ENCODE peak calls at places on chromosomes 11 and 22, in eight cellular contexts. One of them, this sample, is unnamed.

GRCh38 chr11:19953909-19954308 is 206.4 kb downstream of the DBX1 start:
- DNase-seq in sigmoid colon: no peak
- DNase-seq in spleen: no peak
- DNase-seq in esophagus muscularis mucosa: no peak
- DNase-seq in GM23338: peak; percentile 71
- DNase-seq in SK-N-SH: no peak
- DNase-seq in breast epithelium: no peak
- DNase-seq in endothelial cell of umbilical vein: peak; percentile 78
- DNase-seq in this sample: peak; percentile 93

GRCh38 chr11:33534575-33534974 is 166.1 kb downstream of the C11orf91 start:
- DNase-seq in sigmoid colon: no peak
- DNase-seq in spleen: no peak
- DNase-seq in esophagus muscularis mucosa: no peak
- DNase-seq in GM23338: no peak
- DNase-seq in SK-N-SH: no peak
- DNase-seq in breast epithelium: no peak
- DNase-seq in endothelial cell of umbilical vein: no peak
- DNase-seq in this sample: no peak

GRCh38 chr11:19160839-19161238 is 40.9 kb downstream of the CSRP3 start:
- DNase-seq in sigmoid colon: no peak
- DNase-seq in spleen: no peak
- DNase-seq in esophagus muscularis mucosa: no peak
- DNase-seq in GM23338: no peak
- DNase-seq in SK-N-SH: no peak
- DNase-seq in breast epithelium: no peak
- DNase-seq in endothelial cell of umbilical vein: peak; percentile 16
- DNase-seq in this sample: no peak

GRCh38 chr22:43257549-43257948 is 70.6 kb upstream of the TTLL12 start:
- DNase-seq in sigmoid colon: no peak
- DNase-seq in spleen: no peak
- DNase-seq in esophagus muscularis mucosa: no peak
- DNase-seq in GM23338: no peak
- DNase-seq in SK-N-SH: no peak
- DNase-seq in breast epithelium: no peak
- DNase-seq in endothelial cell of umbilical vein: peak; percentile 75
- DNase-seq in this sample: no peak

GRCh38 chr11:66225054-66225453 is 43.4 kb upstream of the RAB1B start:
- DNase-seq in sigmoid colon: no peak
- DNase-seq in spleen: peak; percentile 25
- DNase-seq in esophagus muscularis mucosa: no peak
- DNase-seq in GM23338: no peak
- DNase-seq in SK-N-SH: no peak
- DNase-seq in breast epithelium: no peak
- DNase-seq in endothelial cell of umbilical vein: no peak
- DNase-seq in this sample: no peak

GRCh38 chr11:99548264-99548663 is 527.5 kb downstream of the CNTN5 start:
- DNase-seq in sigmoid colon: no peak
- DNase-seq in spleen: no peak
- DNase-seq in esophagus muscularis mucosa: no peak
- DNase-seq in GM23338: no peak
- DNase-seq in SK-N-SH: no peak
- DNase-seq in breast epithelium: no peak
- DNase-seq in endothelial cell of umbilical vein: no peak
- DNase-seq in this sample: no peak

GRCh38 chr11:2150206-2150847 is 10.7 kb downstream of the INS start:
- DNase-seq in sigmoid colon: no peak
- DNase-seq in spleen: no peak
- DNase-seq in esophagus muscularis mucosa: no peak
- DNase-seq in GM23338: peak; percentile 82
- DNase-seq in SK-N-SH: peak; percentile 76
- DNase-seq in breast epithelium: no peak
- DNase-seq in endothelial cell of umbilical vein: peak; percentile 75
- DNase-seq in this sample: peak; percentile 72

GRCh38 chr11:118908931-118909618 is 16.7 kb downstream of the BCL9L start:
- DNase-seq in sigmoid colon: peak; percentile 97
- DNase-seq in spleen: peak; percentile 74
- DNase-seq in esophagus muscularis mucosa: peak; percentile 94
- DNase-seq in GM23338: peak; percentile 80
- DNase-seq in SK-N-SH: peak; percentile 89
- DNase-seq in breast epithelium: peak; percentile 70
- DNase-seq in endothelial cell of umbilical vein: peak; percentile 70
- DNase-seq in this sample: no peak

GRCh38 chr11:31793264-31793663 is 17.9 kb downstream of the PAX6 start:
- DNase-seq in sigmoid colon: no peak
- DNase-seq in spleen: peak; percentile 59
- DNase-seq in esophagus muscularis mucosa: peak; percentile 70
- DNase-seq in GM23338: no peak
- DNase-seq in SK-N-SH: no peak
- DNase-seq in breast epithelium: no peak
- DNase-seq in endothelial cell of umbilical vein: no peak
- DNase-seq in this sample: no peak

GRCh38 chr11:113119074-113119473 is 157.9 kb downstream of the NCAM1 start:
- DNase-seq in sigmoid colon: no peak
- DNase-seq in spleen: no peak
- DNase-seq in esophagus muscularis mucosa: no peak
- DNase-seq in GM23338: no peak
- DNase-seq in SK-N-SH: no peak
- DNase-seq in breast epithelium: no peak
- DNase-seq in endothelial cell of umbilical vein: no peak
- DNase-seq in this sample: no peak

GRCh38 chr11:46305295-46305694 is 27.8 kb downstream of the CREB3L1 start:
- DNase-seq in sigmoid colon: no peak
- DNase-seq in spleen: no peak
- DNase-seq in esophagus muscularis mucosa: no peak
- DNase-seq in GM23338: no peak
- DNase-seq in SK-N-SH: peak; percentile 50
- DNase-seq in breast epithelium: no peak
- DNase-seq in endothelial cell of umbilical vein: no peak
- DNase-seq in this sample: peak; percentile 30

GRCh38 chr11:46381046-46381835 is at the start of gene MDK:
- DNase-seq in sigmoid colon: peak; percentile 70
- DNase-seq in spleen: peak; percentile 89
- DNase-seq in esophagus muscularis mucosa: no peak
- DNase-seq in GM23338: peak; percentile 85
- DNase-seq in SK-N-SH: peak; percentile 96
- DNase-seq in breast epithelium: no peak
- DNase-seq in endothelial cell of umbilical vein: peak; percentile 37
- DNase-seq in this sample: peak; percentile 49

GRCh38 chr22:19812910-19813309 is 41.8 kb downstream of the GNB1L start:
- DNase-seq in sigmoid colon: peak; percentile 26
- DNase-seq in spleen: peak; percentile 27
- DNase-seq in esophagus muscularis mucosa: no peak
- DNase-seq in GM23338: no peak
- DNase-seq in SK-N-SH: no peak
- DNase-seq in breast epithelium: peak; percentile 11
- DNase-seq in endothelial cell of umbilical vein: no peak
- DNase-seq in this sample: no peak

GRCh38 chr11:125407046-125407445 is 89.0 kb downstream of the FEZ1 start:
- DNase-seq in sigmoid colon: no peak
- DNase-seq in spleen: peak; percentile 41
- DNase-seq in esophagus muscularis mucosa: no peak
- DNase-seq in GM23338: no peak
- DNase-seq in SK-N-SH: no peak
- DNase-seq in breast epithelium: peak; percentile 54
- DNase-seq in endothelial cell of umbilical vein: no peak
- DNase-seq in this sample: no peak

GRCh38 chr11:92180226-92180625 is 44.4 kb upstream of the FAT3 start:
- DNase-seq in sigmoid colon: no peak
- DNase-seq in spleen: no peak
- DNase-seq in esophagus muscularis mucosa: no peak
- DNase-seq in GM23338: no peak
- DNase-seq in SK-N-SH: no peak
- DNase-seq in breast epithelium: no peak
- DNase-seq in endothelial cell of umbilical vein: no peak
- DNase-seq in this sample: no peak

DNA sequence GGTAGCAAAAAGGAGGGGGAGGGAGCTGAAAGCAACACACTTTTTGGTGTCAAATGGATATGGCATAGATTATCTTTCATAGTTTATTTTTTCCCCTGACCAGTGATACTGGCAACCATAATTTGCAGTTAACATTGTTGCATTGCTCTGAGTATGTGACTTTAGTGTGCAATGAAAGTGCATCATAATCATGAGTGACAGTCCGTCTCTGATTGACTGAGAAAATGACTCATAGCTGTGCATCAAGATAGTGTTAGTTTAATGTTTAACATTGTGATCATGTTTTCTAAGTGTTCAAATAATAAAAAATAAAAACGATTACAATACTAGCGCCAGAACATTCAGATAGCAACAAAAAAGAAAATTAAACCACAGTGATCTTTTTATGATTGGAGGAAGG is 952.4 kb upstream of the TENM4 start:
- DNase-seq in sigmoid colon: no peak
- DNase-seq in spleen: no peak
- DNase-seq in esophagus muscularis mucosa: no peak
- DNase-seq in GM23338: no peak
- DNase-seq in SK-N-SH: no peak
- DNase-seq in breast epithelium: no peak
- DNase-seq in endothelial cell of umbilical vein: no peak
- DNase-seq in this sample: no peak
- TF ChIP-seq POLR2AphosphoS5 in sigmoid colon: no peak
- TF ChIP-seq POLR2AphosphoS5 in spleen: no peak
- TF ChIP-seq POLR2AphosphoS5 in esophagus muscularis mucosa: no peak
- TF ChIP-seq POLR2AphosphoS5 in GM23338: no peak
- TF ChIP-seq POLR2AphosphoS5 in SK-N-SH: no peak
- TF ChIP-seq POLR2AphosphoS5 in breast epithelium: no peak
- TF ChIP-seq POLR2AphosphoS5 in endothelial cell of umbilical vein: no peak
- TF ChIP-seq POLR2AphosphoS5 in this sample: no peak

GRCh38 chr11:44095506-44096359 is at the start of gene EXT2:
- DNase-seq in sigmoid colon: peak; percentile 94
- DNase-seq in spleen: peak; percentile 98
- DNase-seq in esophagus muscularis mucosa: peak; percentile 96
- DNase-seq in GM23338: peak; percentile 91
- DNase-seq in SK-N-SH: peak; percentile 97
- DNase-seq in breast epithelium: peak; percentile 72
- DNase-seq in endothelial cell of umbilical vein: peak; percentile 84
- DNase-seq in this sample: peak; percentile 66
- TF ChIP-seq POLR2AphosphoS5 in sigmoid colon: peak; percentile 78
- TF ChIP-seq POLR2AphosphoS5 in spleen: peak; percentile 90
- TF ChIP-seq POLR2AphosphoS5 in esophagus muscularis mucosa: peak; percentile 80
- TF ChIP-seq POLR2AphosphoS5 in GM23338: peak; percentile 72
- TF ChIP-seq POLR2AphosphoS5 in SK-N-SH: no peak
- TF ChIP-seq POLR2AphosphoS5 in breast epithelium: peak; percentile 37
- TF ChIP-seq POLR2AphosphoS5 in endothelial cell of umbilical vein: no peak
- TF ChIP-seq POLR2AphosphoS5 in this sample: peak; percentile 48

GRCh38 chr22:23790819-23791736 is 4.3 kb downstream of the SMARCB1 start:
- DNase-seq in sigmoid colon: no peak
- DNase-seq in spleen: peak; percentile 51
- DNase-seq in esophagus muscularis mucosa: no peak
- DNase-seq in GM23338: no peak
- DNase-seq in SK-N-SH: peak; percentile 79
- DNase-seq in breast epithelium: no peak
- DNase-seq in endothelial cell of umbilical vein: no peak
- DNase-seq in this sample: no peak
- TF ChIP-seq POLR2AphosphoS5 in sigmoid colon: no peak
- TF ChIP-seq POLR2AphosphoS5 in spleen: no peak
- TF ChIP-seq POLR2AphosphoS5 in esophagus muscularis mucosa: no peak
- TF ChIP-seq POLR2AphosphoS5 in GM23338: no peak
- TF ChIP-seq POLR2AphosphoS5 in SK-N-SH: peak; percentile 30
- TF ChIP-seq POLR2AphosphoS5 in breast epithelium: no peak
- TF ChIP-seq POLR2AphosphoS5 in endothelial cell of umbilical vein: no peak
- TF ChIP-seq POLR2AphosphoS5 in this sample: no peak

GRCh38 chr11:86955111-86955673 is at the start of gene FZD4:
- DNase-seq in sigmoid colon: peak; percentile 95
- DNase-seq in spleen: peak; percentile 91
- DNase-seq in esophagus muscularis mucosa: no peak
- DNase-seq in GM23338: peak; percentile 95
- DNase-seq in SK-N-SH: peak; percentile 98
- DNase-seq in breast epithelium: peak; percentile 77
- DNase-seq in endothelial cell of umbilical vein: peak; percentile 88
- DNase-seq in this sample: peak; percentile 76
- TF ChIP-seq POLR2AphosphoS5 in sigmoid colon: peak; percentile 93
- TF ChIP-seq POLR2AphosphoS5 in spleen: peak; percentile 77
- TF ChIP-seq POLR2AphosphoS5 in esophagus muscularis mucosa: peak; percentile 63
- TF ChIP-seq POLR2AphosphoS5 in GM23338: peak; percentile 70
- TF ChIP-seq POLR2AphosphoS5 in SK-N-SH: peak; percentile 10
- TF ChIP-seq POLR2AphosphoS5 in breast epithelium: no peak
- TF ChIP-seq POLR2AphosphoS5 in endothelial cell of umbilical vein: peak; percentile 100
- TF ChIP-seq POLR2AphosphoS5 in this sample: peak; percentile 76